ENCODE peak calls at places on chromosomes 5 and 9, in seven cellular contexts. Q is HCT116, C is GM23338, X is GM23248, U is PC-9, T is hepatocyte, V is PC-3. Z is an unnamed sample. For H3K9me2 and H3K4me1, the result is how much of the 10 kb centered on the place peaks cover.

GRCh38 chr5:122435738-122436137 is 123.7 kb downstream of the SNCAIP start:
- DNase-seq in T (no peak), U (no peak), C (no peak), Q (no peak), X (no peak), V (no peak), Z (no peak)

GRCh38 chr5:110817437-110817836 is 78.6 kb downstream of the SLC25A46 start:
- DNase-seq in V (no peak), C (no peak), Q (no peak), U (no peak), X (peak), T (no peak), Z (no peak)

GRCh38 chr5:170443624-170444023 is 54.5 kb upstream of the KCNMB1 start:
- DNase-seq in U (no peak), C (no peak), V (no peak), T (no peak), Q (no peak), X (no peak), Z (no peak)

GRCh38 chr5:173479711-173480110 is 136.7 kb downstream of the BOD1 start:
- DNase-seq in U (no peak), C (no peak), Q (no peak), T (no peak), V (no peak), X (no peak), Z (no peak)

GRCh38 chr5:72246239-72246580 is 73.8 kb downstream of the MRPS27 start:
- DNase-seq in X (no peak), Q (no peak), C (no peak), U (no peak), V (no peak), T (no peak), Z (no peak)

GRCh38 chr9:95031711-95032461 is 285.6 kb downstream of the FANCC start:
- DNase-seq in X (no peak), V (no peak), T (peak), C (no peak), U (no peak), Q (no peak), Z (peak)

GRCh38 chr5:16913840-16914435 is 22.1 kb downstream of the MYO10 start:
- DNase-seq in U (no peak), T (no peak), Q (no peak), V (no peak), X (no peak), C (no peak), Z (no peak)

GRCh38 chr9:134100040-134100439 is 32.2 kb upstream of the BRD3 start:
- DNase-seq in V (no peak), U (no peak), Q (no peak), T (no peak), C (no peak), X (no peak), Z (no peak)

GRCh38 chr5:1800470-1801060 is 642 bp upstream of the NDUFS6 start:
- DNase-seq in V (peak), T (no peak), C (peak), X (no peak), Q (no peak), U (no peak), Z (peak)

GRCh38 chr9:123346026-123346425 is 10.0 kb upstream of the CRB2 start:
- DNase-seq in U (no peak), V (no peak), C (no peak), Q (no peak), T (no peak), X (no peak), Z (no peak)

GRCh38 chr5:168324864-168325615 is 33.6 kb downstream of the WWC1 start:
- DNase-seq in Q (peak), T (no peak), X (no peak), C (no peak), V (peak), U (peak), Z (no peak)

GRCh38 chr5:76225316-76225715 is 142.1 kb downstream of the SV2C start:
- DNase-seq in C (no peak), V (no peak), T (no peak), X (no peak), Q (no peak), U (no peak), Z (no peak)

GRCh38 chr5:14250094-14250777 is 107.1 kb downstream of the TRIO start:
- DNase-seq in T (peak), C (peak), Q (no peak), U (no peak), X (peak), V (no peak), Z (no peak)

GRCh38 chr5:14834584-14835540 is 36.7 kb downstream of the ANKH start:
- DNase-seq in V (peak), X (peak), Q (no peak), T (no peak), C (no peak), U (no peak), Z (no peak)

DNA sequence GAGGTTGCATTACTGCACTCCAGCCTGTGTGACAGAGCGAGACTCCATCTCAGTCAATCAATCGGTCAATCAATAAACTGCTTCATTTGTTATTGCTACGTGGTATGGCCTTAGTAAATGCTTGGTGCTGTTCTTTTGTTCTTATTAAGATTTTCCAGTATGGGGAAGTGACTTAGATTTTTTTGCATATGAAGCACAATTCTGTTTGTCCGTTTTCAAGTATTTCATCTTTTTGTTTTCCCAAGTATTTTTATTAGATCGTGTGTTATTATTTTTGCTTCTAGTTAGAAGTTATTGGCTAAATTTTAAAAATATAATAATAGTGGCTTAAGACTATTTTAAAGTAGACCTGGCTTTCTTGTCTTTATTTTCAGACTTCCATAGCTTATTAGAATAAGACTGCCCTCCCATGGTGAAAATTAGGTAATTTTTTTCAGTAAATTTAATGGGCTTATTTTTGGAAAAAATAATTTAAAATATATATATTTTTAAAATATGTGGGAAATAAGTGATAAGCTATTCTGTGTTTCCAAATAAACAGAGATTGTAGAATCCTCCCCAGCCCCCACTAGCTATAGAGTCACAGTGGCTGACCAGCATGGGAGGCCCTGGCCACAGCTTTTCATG is 14.7 kb upstream of the OMD start:
- DNase-seq in V (peak), X (peak), T (peak), C (no peak), Q (peak), U (no peak), Z (peak)
- H3K9me2 ChIP-seq in V (under half), X (under half), T (under half), C (under half), Q (under half), U (under half), Z (under half)

GRCh38 chr9:35571113-35571512 is 33.9 kb upstream of the TESK1 start:
- DNase-seq in X (no peak), C (no peak), V (no peak), T (no peak), Q (no peak), U (no peak), Z (no peak)
- H3K4me1 ChIP-seq in X (under half), C (under half), V (under half), T (under half), Q (under half), U (under half), Z (under half)

DNA sequence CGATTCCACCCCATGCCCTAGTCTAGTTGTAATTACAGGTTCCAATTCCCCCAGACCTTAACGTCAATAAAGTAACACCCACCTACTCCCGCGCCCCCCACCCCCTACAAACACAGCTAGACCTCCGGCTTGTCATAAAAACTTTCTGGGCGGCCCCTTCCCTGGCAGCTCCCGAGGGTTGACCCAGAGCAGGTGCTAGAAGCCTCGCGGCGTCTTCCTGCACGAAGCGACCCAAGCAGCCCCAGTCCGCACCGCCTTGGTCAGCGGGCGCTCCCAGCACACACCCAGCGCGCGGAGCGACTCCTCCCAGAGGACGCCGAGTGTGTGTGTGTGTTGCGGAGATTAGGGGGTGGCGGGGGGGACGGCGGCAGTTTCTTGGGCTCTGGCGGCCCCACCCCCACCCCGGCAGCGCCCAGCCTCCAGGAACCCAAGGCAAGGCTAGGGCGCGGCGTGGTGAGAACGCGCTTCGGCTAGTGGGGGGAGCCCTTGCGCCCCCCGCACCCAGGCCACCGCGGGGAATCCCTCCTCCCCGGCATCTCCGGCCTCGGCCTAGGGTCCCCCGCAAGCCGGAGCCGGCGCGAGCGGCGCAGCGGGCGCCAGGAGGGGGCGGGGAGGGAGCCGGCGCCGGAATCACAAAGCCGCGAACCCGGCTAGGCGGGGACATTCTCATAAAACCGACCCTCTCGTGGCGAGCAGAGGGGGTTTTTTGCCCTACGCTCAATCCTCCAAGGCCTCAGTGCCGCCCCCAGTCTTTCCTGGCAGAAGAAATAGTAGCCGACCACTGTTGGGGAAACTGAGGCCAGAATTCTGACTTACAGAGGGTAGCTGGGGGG is 2.2 kb downstream of the PCDH1 start:
- DNase-seq in C (peak), X (peak), V (peak), Q (no peak), U (peak), T (peak), Z (no peak)
- TF ChIP-seq EZH2 in C (no peak), X (no peak), V (no peak), Q (no peak), U (no peak), T (peak), Z (no peak)

DNA sequence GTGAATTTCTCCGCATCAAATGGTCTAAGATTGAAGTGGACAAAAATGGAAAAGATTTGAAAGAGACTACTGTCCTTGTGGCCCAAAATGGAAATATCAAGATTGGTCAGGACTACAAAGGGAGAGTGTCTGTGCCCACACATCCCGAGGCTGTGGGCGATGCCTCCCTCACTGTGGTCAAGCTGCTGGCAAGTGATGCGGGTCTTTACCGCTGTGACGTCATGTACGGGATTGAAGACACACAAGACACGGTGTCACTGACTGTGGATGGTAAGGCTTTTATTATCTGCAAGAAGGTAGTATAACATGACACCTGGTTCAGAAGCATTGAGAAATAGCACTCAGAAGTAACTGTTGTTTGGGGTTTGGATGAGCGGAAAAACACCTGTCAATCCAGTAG is 18.7 kb downstream of the VCAN start:
- DNase-seq in U (no peak), V (no peak), X (no peak), C (no peak), Q (no peak), T (no peak), Z (no peak)
- H3K9me2 ChIP-seq in U (under half), V (under half), X (under half), C (under half), Q (under half), T (under half), Z (under half)

DNA sequence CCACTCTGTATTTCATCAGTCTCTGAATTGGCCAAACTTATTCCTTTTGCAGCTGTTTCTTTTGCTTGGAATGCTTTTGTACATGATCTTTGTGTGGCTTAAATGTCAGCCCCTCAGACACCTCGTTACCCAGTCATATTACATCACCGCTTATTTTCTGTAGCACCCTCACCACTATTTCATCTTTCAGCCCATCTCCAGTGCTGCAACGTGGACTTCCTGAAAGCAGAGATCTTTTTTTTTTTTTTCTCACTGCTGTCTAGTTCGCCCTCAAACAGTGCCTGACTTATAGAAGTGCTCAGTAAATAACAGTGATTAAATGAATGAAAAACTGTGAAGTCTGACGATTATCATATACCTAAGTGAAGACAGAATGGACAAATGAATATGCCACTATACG is 835 bp downstream of the SRA1 start:
- DNase-seq in T (no peak), C (no peak), U (no peak), X (peak), V (no peak), Q (no peak), Z (peak)
- H3K4me1 ChIP-seq in T (under half), C (under half), U (under half), X (under half), V (under half), Q (under half), Z (under half)

GRCh38 chr5:95283022-95283615 is 1.8 kb downstream of the MCTP1 start:
- DNase-seq in Q (no peak), X (no peak), U (no peak), V (no peak), C (peak), T (no peak), Z (no peak)
- TF ChIP-seq EZH2 in Q (no peak), X (no peak), U (no peak), V (no peak), C (no peak), T (peak), Z (no peak)

GRCh38 chr5:104932431-104932830 is 1369.8 kb upstream of the NUDT12 start:
- DNase-seq in C (peak), X (no peak), V (no peak), T (no peak), U (no peak), Q (no peak), Z (no peak)
- H3K9me2 ChIP-seq in C (under half), X (under half), V (under half), T (under half), U (under half), Q (under half), Z (under half)

Z was measured in MM.1S.